ENCODE peak calls at places on chromosomes 13 and 19, in four cellular contexts. X, R, G and Q are unnamed samples.

GRCh38 chr19:49097453-49098288 is 12.4 kb downstream of the SNRNP70 start:
- DNase-seq in G (peak; percentile 86), X (no peak), R (peak; percentile 55), Q (peak; percentile 80)

GRCh38 chr19:55644191-55644833 is 863 bp downstream of the ZNF581 start:
- DNase-seq in R (no peak), X (no peak), G (no peak), Q (no peak)

GRCh38 chr13:113671066-113672001 is 4.3 kb downstream of the GRK1 start:
- DNase-seq in G (no peak), R (no peak), X (no peak), Q (no peak)

GRCh38 chr19:40279120-40279551 is 6.0 kb downstream of the AKT2 start:
- DNase-seq in R (no peak), G (no peak), X (no peak), Q (no peak)

GRCh38 chr19:48489608-48490216 is 20.5 kb downstream of the CYTH2 start:
- DNase-seq in X (no peak), G (peak; percentile 80), R (peak; percentile 47), Q (peak; percentile 77)

GRCh38 chr19:1747285-1748114 is 5.8 kb upstream of the ONECUT3 start:
- DNase-seq in G (peak; percentile 95), R (peak; percentile 66), X (no peak), Q (no peak)

GRCh38 chr19:1956868-1957492 is 16.0 kb downstream of the CSNK1G2 start:
- DNase-seq in R (no peak), X (no peak), G (no peak), Q (no peak)

GRCh38 chr13:99749627-99750026 is 221.9 kb downstream of the ZIC5 start:
- DNase-seq in X (no peak), G (no peak), R (no peak), Q (no peak)

GRCh38 chr13:45196091-45196490 is 4.8 kb downstream of the KCTD4 start:
- DNase-seq in R (no peak), G (no peak), X (no peak), Q (no peak)

GRCh38 chr13:48486362-48486761 is 46.5 kb downstream of the RCBTB2 start:
- DNase-seq in R (no peak), G (no peak), X (no peak), Q (no peak)

GRCh38 chr13:94387047-94387446 is 92.4 kb downstream of the DCT start:
- DNase-seq in X (no peak), G (no peak), R (no peak), Q (no peak)

GRCh38 chr19:4550018-4550417 is 9.5 kb downstream of the SEMA6B start:
- DNase-seq in X (no peak), G (no peak), R (no peak), Q (no peak)
- TF ChIP-seq BHLHE40 in X (no peak), G (no peak), R (no peak), Q (no peak)

GRCh38 chr19:32392946-32393345 is 12.6 kb upstream of the DPY19L3 start:
- DNase-seq in G (no peak), R (no peak), X (no peak), Q (no peak)

GRCh38 chr19:32401992-32402391 is 3.6 kb upstream of the DPY19L3 start:
- DNase-seq in R (no peak), X (no peak), G (no peak), Q (no peak)

GRCh38 chr19:32396046-32396652 is 9.4 kb upstream of the DPY19L3 start:
- DNase-seq in X (no peak), R (no peak), G (no peak), Q (no peak)

GRCh38 chr19:32392142-32392541 is 13.4 kb upstream of the DPY19L3 start:
- DNase-seq in G (no peak), R (no peak), X (no peak), Q (no peak)

GRCh38 chr19:32397736-32398135 is 7.8 kb upstream of the DPY19L3 start:
- DNase-seq in G (no peak), X (no peak), R (peak; percentile 41), Q (no peak)
- TF ChIP-seq FOXM1 in G (no peak), X (no peak), R (no peak), Q (no peak)

GRCh38 chr19:44579663-44580365 is 33.5 kb upstream of the IGSF23 start:
- DNase-seq in G (no peak), R (no peak), X (no peak), Q (no peak)

GRCh38 chr19:44574201-44574950 is 39.0 kb upstream of the IGSF23 start:
- DNase-seq in X (no peak), R (no peak), G (no peak), Q (no peak)

GRCh38 chr19:44577566-44577874 is 35.8 kb upstream of the IGSF23 start:
- DNase-seq in X (no peak), R (no peak), G (no peak), Q (no peak)

GRCh38 chr19:44575116-44575700 is 38.2 kb upstream of the IGSF23 start:
- DNase-seq in G (no peak), X (no peak), R (no peak), Q (no peak)

GRCh38 chr19:44576843-44577565 is 36.4 kb upstream of the IGSF23 start:
- DNase-seq in X (no peak), G (peak; percentile 66), R (peak; percentile 65), Q (peak; percentile 34)
- TF ChIP-seq SP1 in X (no peak), G (no peak), R (no peak), Q (no peak)

GRCh38 chr19:10420444-10421239 is at the start of gene PDE4A:
- DNase-seq in G (peak; percentile 89), R (no peak), X (no peak), Q (no peak)
- TF ChIP-seq BHLHE40 in G (no peak), R (no peak), X (no peak), Q (no peak)

GRCh38 chr19:18847516-18848463 is 16.0 kb downstream of the UPF1 start:
- DNase-seq in R (no peak), X (no peak), G (no peak), Q (no peak)

GRCh38 chr19:18845961-18846360 is 14.2 kb downstream of the UPF1 start:
- DNase-seq in R (no peak), X (no peak), G (no peak), Q (no peak)

GRCh38 chr19:18844806-18845329 is 13.1 kb downstream of the UPF1 start:
- DNase-seq in G (no peak), X (no peak), R (no peak), Q (no peak)

GRCh38 chr19:18848860-18849661 is 17.3 kb downstream of the UPF1 start:
- DNase-seq in X (no peak), R (no peak), G (peak; percentile 47), Q (no peak)

DNA sequence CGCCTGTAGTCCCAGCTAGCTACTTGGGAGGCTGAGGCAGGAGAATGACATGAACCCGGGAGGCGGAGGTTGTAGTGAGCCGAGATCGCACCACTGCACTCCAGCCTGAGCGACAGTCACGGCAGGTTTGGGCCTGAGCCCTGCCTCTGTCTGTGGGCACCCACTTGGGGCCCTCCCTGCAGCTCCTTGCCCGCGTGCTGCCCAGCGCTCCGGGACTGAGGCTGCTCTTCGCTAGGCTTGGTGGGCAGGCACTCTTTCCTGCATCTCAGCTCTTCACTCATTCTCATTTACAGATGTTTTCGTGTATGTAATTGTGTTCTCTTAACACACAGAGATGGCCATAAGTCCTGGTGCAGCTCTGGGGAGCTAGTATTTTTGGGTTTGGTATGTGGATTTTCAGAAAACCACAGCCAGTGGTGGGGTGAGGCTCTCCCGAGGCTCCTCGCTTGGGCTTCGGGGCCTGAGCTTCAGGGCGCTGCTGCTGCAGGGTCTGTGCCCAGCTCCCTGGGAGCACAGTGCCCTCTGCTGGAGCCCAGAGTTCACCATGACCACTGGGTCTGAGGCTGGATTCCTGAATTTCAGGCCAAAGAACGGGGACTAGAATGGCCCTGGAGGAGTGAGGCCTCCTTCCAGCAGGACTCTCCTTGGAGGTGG is 15.2 kb downstream of the UPF1 start:
- DNase-seq in X (no peak), R (peak; percentile 54), G (peak; percentile 65), Q (peak; percentile 78)
- TF ChIP-seq FOXM1 in X (no peak), R (no peak), G (no peak), Q (no peak)